ENCODE peak calls at places on chromosomes 2 and 18, in ten cellular contexts. Z is GM23338, D is AG10803, H is AG04450, N is adrenal gland, O is sigmoid colon, K is fibroblast of lung, C is fibroblast of the aortic adventitia, Y is spleen, J is A673. A is an unnamed sample.

GRCh38 chr18:57980573-57981348 is 63.3 kb upstream of the NEDD4L start:
- DNase-seq in Z (peak), D (no peak), H (no peak), N (no peak), O (no peak), K (no peak), C (no peak), Y (no peak), J (no peak), A (no peak)

GRCh38 chr2:64617631-64618151 is 36.0 kb downstream of the SERTAD2 start:
- DNase-seq in Z (no peak), D (no peak), H (no peak), N (peak), O (peak), K (no peak), C (no peak), Y (no peak), J (no peak), A (no peak)

GRCh38 chr18:31722369-31722957 is 38.1 kb upstream of the B4GALT6 start:
- DNase-seq in Z (peak), D (peak), H (peak), N (peak), O (peak), K (peak), C (peak), Y (peak), J (peak), A (peak)

GRCh38 chr2:189581354-189582139 is 961 bp upstream of the SLC40A1 start:
- DNase-seq in Z (peak), D (no peak), H (no peak), N (no peak), O (peak), K (no peak), C (no peak), Y (peak), J (no peak), A (no peak)

GRCh38 chr2:215423928-215424540 is 11.8 kb downstream of the FN1 start:
- DNase-seq in Z (no peak), D (peak), H (no peak), N (no peak), O (no peak), K (peak), C (peak), Y (no peak), J (no peak), A (peak)

GRCh38 chr2:44929680-44930273 is 11.7 kb upstream of the SIX3 start:
- DNase-seq in Z (peak), D (no peak), H (no peak), N (no peak), O (no peak), K (no peak), C (no peak), Y (no peak), J (no peak), A (no peak)

GRCh38 chr2:33062665-33063249 is 116.0 kb downstream of the LTBP1 start:
- DNase-seq in Z (no peak), D (no peak), H (no peak), N (no peak), O (no peak), K (peak), C (no peak), Y (no peak), J (no peak), A (peak)

GRCh38 chr2:170215019-170215418 is 37.1 kb downstream of the MYO3B start:
- DNase-seq in Z (peak), D (no peak), H (no peak), N (no peak), O (no peak), K (no peak), C (no peak), Y (no peak), J (no peak), A (no peak)

GRCh38 chr2:174340400-174341300 is 5.9 kb downstream of the SP9 start:
- DNase-seq in Z (peak), D (no peak), H (no peak), N (no peak), O (no peak), K (no peak), C (no peak), Y (peak), J (no peak), A (no peak)

GRCh38 chr2:101679037-101679726 is 18.3 kb upstream of the MAP4K4 start:
- DNase-seq in Z (no peak), D (peak), H (peak), N (no peak), O (no peak), K (peak), C (peak), Y (no peak), J (no peak), A (peak)

GRCh38 chr2:17646838-17647701 is 106.5 kb downstream of the SMC6 start:
- DNase-seq in Z (no peak), D (no peak), H (no peak), N (no peak), O (no peak), K (no peak), C (no peak), Y (no peak), J (no peak), A (peak)

GRCh38 chr2:8310557-8311455 is 371.1 kb upstream of the ID2 start:
- DNase-seq in Z (no peak), D (no peak), H (no peak), N (peak), O (no peak), K (no peak), C (no peak), Y (no peak), J (no peak), A (no peak)

GRCh38 chr2:100173907-100174525 is 31.6 kb upstream of the AFF3 start:
- DNase-seq in Z (no peak), D (peak), H (no peak), N (no peak), O (no peak), K (no peak), C (no peak), Y (no peak), J (no peak), A (peak)

GRCh38 chr2:72989770-72990556 is 72.6 kb downstream of the EMX1 start:
- DNase-seq in Z (no peak), D (no peak), H (no peak), N (no peak), O (peak), K (peak), C (peak), Y (peak), J (no peak), A (no peak)

GRCh38 chr18:71068338-71068737 is 779.5 kb downstream of the SOCS6 start:
- DNase-seq in Z (no peak), D (no peak), H (no peak), N (no peak), O (no peak), K (no peak), C (no peak), Y (no peak), J (no peak), A (no peak)

GRCh38 chr2:54106631-54107454 is 8.6 kb upstream of the ACYP2 start:
- DNase-seq in Z (peak), D (peak), H (no peak), N (peak), O (no peak), K (peak), C (peak), Y (no peak), J (peak), A (peak)

GRCh38 chr2:82781516-82781915 is 1677.6 kb downstream of the SUCLG1 start:
- DNase-seq in Z (no peak), D (no peak), H (no peak), N (no peak), O (no peak), K (peak), C (no peak), Y (no peak), J (no peak), A (peak)

GRCh38 chr2:128069769-128070168 is 21.2 kb upstream of the UGGT1 start:
- DNase-seq in Z (no peak), D (peak), H (no peak), N (peak), O (no peak), K (peak), C (peak), Y (no peak), J (no peak), A (no peak)

GRCh38 chr2:241595600-241596140 is 37.1 kb downstream of the BOK start:
- DNase-seq in Z (peak), D (no peak), H (no peak), N (no peak), O (no peak), K (no peak), C (no peak), Y (peak), J (no peak), A (no peak)

GRCh38 chr2:172079838-172080640 is 5.3 kb upstream of the DLX1 start:
- DNase-seq in Z (peak), D (no peak), H (no peak), N (no peak), O (no peak), K (no peak), C (no peak), Y (peak), J (peak), A (no peak)

GRCh38 chr2:107414376-107414775 is 412.3 kb upstream of the RGPD4 start:
- DNase-seq in Z (no peak), D (no peak), H (no peak), N (no peak), O (no peak), K (peak), C (no peak), Y (no peak), J (no peak), A (no peak)

GRCh38 chr2:15359716-15360531 is 201.2 kb downstream of the NBAS start:
- DNase-seq in Z (no peak), D (peak), H (peak), N (no peak), O (no peak), K (peak), C (peak), Y (no peak), J (no peak), A (peak)

GRCh38 chr18:908631-909621 is 4.3 kb downstream of the ADCYAP1 start:
- DNase-seq in Z (peak), D (no peak), H (no peak), N (no peak), O (no peak), K (no peak), C (peak), Y (no peak), J (no peak), A (no peak)

GRCh38 chr2:126653102-126653501 is 2.9 kb upstream of the GYPC start:
- DNase-seq in Z (no peak), D (no peak), H (no peak), N (no peak), O (no peak), K (no peak), C (no peak), Y (no peak), J (no peak), A (no peak)

GRCh38 chr18:12837747-12838146 is 46.3 kb downstream of the PTPN2 start:
- DNase-seq in Z (no peak), D (peak), H (no peak), N (no peak), O (no peak), K (peak), C (peak), Y (no peak), J (no peak), A (peak)

GRCh38 chr18:9475643-9476580 is 599 bp downstream of the RALBP1 start:
- DNase-seq in Z (peak), D (peak), H (no peak), N (no peak), O (no peak), K (peak), C (peak), Y (no peak), J (peak), A (peak)

GRCh38 chr18:8994603-8995002 is 107.9 kb upstream of the NDUFV2 start:
- DNase-seq in Z (no peak), D (no peak), H (no peak), N (no peak), O (no peak), K (peak), C (no peak), Y (no peak), J (no peak), A (no peak)

GRCh38 chr2:119195887-119196286 is 27.7 kb upstream of the STEAP3 start:
- DNase-seq in Z (peak), D (no peak), H (no peak), N (no peak), O (no peak), K (no peak), C (no peak), Y (peak), J (no peak), A (no peak)

GRCh38 chr2:3628241-3628679 is 29.7 kb upstream of the ALLC start:
- DNase-seq in Z (no peak), D (no peak), H (no peak), N (no peak), O (peak), K (no peak), C (no peak), Y (peak), J (no peak), A (no peak)

GRCh38 chr2:47437287-47437686 is 34.3 kb downstream of the MSH2 start:
- DNase-seq in Z (peak), D (peak), H (no peak), N (no peak), O (no peak), K (peak), C (peak), Y (no peak), J (peak), A (peak)

GRCh38 chr2:78992807-78993517 is 32.5 kb upstream of the REG3G start:
- DNase-seq in Z (peak), D (no peak), H (no peak), N (no peak), O (no peak), K (no peak), C (no peak), Y (no peak), J (no peak), A (no peak)

GRCh38 chr2:128607440-128607839 is 288.8 kb upstream of the HS6ST1 start:
- DNase-seq in Z (no peak), D (no peak), H (no peak), N (no peak), O (peak), K (no peak), C (peak), Y (peak), J (no peak), A (no peak)

GRCh38 chr18:67875936-67876335 is 359.4 kb upstream of the DSEL start:
- DNase-seq in Z (no peak), D (no peak), H (no peak), N (no peak), O (no peak), K (peak), C (no peak), Y (no peak), J (peak), A (peak)

GRCh38 chr2:111119004-111119846 is 1.5 kb upstream of the BCL2L11 start:
- DNase-seq in Z (peak), D (no peak), H (no peak), N (no peak), O (peak), K (no peak), C (no peak), Y (peak), J (no peak), A (peak)

GRCh38 chr2:240455719-240456606 is 20.5 kb downstream of the GPC1 start:
- DNase-seq in Z (peak), D (no peak), H (no peak), N (peak), O (no peak), K (no peak), C (no peak), Y (no peak), J (no peak), A (no peak)

GRCh38 chr18:79657342-79657996 is 22.1 kb upstream of the CTDP1 start:
- DNase-seq in Z (peak), D (no peak), H (no peak), N (no peak), O (no peak), K (no peak), C (no peak), Y (no peak), J (no peak), A (no peak)

GRCh38 chr18:49758263-49758610 is 55.1 kb downstream of the ACAA2 start:
- DNase-seq in Z (no peak), D (no peak), H (no peak), N (no peak), O (no peak), K (no peak), C (no peak), Y (no peak), J (no peak), A (no peak)

DNA sequence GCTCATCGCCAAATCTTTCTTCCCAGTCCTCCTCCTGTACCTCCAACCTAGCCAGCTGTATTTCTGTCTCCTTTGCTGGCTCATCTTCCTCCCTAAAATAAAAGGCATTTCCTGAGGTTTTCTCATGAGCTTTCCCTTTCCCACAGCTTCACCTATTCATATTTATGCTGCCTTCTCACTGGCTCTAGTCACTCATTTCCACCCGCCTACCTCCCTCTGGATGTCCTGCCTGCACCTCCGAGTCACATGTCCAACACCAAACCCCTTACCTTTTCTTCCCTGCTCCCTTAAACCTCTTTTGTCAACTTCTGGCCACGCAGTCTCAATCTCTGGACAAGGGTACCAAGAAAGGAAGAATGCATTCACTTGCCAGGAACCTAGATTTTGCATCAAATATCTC is 2.8 kb downstream of the EIF2AK3 start:
- DNase-seq in Z (no peak), D (no peak), H (no peak), N (no peak), O (no peak), K (no peak), C (no peak), Y (no peak), J (no peak), A (no peak)
- H3K4me3 ChIP-seq in Z (peak), D (no peak), H (peak), N (no peak), O (no peak), K (no peak), C (peak), Y (no peak), J (no peak), A (peak)

GRCh38 chr2:234691226-234691600 is 194.3 kb upstream of the ARL4C start:
- DNase-seq in Z (no peak), D (no peak), H (no peak), N (no peak), O (no peak), K (no peak), C (no peak), Y (no peak), J (peak), A (no peak)
- H3K4me3 ChIP-seq in Z (no peak), D (no peak), H (no peak), N (no peak), O (no peak), K (no peak), C (no peak), Y (no peak), J (no peak), A (no peak)

GRCh38 chr18:61602836-61603235 is 269.6 kb downstream of the CDH20 start:
- DNase-seq in Z (no peak), D (peak), H (no peak), N (no peak), O (no peak), K (peak), C (no peak), Y (no peak), J (no peak), A (no peak)

GRCh38 chr18:61606759-61607158 is 273.5 kb downstream of the CDH20 start:
- DNase-seq in Z (peak), D (peak), H (peak), N (peak), O (peak), K (peak), C (peak), Y (no peak), J (peak), A (peak)

GRCh38 chr18:61606068-61606660 is 272.9 kb downstream of the CDH20 start:
- DNase-seq in Z (peak), D (peak), H (no peak), N (peak), O (no peak), K (peak), C (peak), Y (no peak), J (peak), A (peak)

GRCh38 chr18:61608306-61608705 is 275.1 kb downstream of the CDH20 start:
- DNase-seq in Z (no peak), D (no peak), H (no peak), N (no peak), O (no peak), K (peak), C (no peak), Y (no peak), J (no peak), A (no peak)

DNA sequence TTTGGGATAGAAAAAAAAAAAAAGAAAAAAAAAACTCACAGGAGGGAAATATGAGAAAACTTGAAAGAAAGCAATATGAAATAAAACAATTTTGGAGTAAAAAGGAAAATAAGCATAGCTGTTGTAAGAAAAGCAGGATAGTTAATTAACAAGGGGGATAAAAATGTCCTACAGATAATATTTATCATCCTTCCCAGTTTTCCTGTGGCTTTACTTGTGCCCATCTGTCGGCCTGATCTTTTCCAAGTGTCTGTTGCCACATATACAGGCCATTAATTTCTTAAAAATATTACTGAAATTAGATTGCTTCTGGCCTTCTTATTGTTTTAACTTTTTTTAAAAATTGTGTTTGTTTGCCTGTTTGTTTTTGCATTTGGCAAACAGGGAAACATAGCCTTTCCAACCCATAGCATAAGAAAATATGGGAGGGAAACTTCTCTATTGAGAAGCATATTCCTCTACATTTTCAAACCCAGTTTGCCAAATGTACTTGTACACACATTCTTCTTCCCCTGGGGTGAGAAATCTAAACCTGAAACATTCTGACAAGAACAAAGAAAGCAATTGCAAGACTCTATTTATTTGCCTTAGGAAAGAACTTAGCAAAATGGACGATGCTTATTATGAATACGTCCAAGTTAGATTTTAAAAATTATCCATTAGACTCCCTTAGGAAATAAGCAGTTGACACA is 272.3 kb downstream of the CDH20 start:
- DNase-seq in Z (no peak), D (no peak), H (no peak), N (no peak), O (no peak), K (no peak), C (peak), Y (no peak), J (no peak), A (no peak)
- H3K4me3 ChIP-seq in Z (peak), D (peak), H (peak), N (no peak), O (no peak), K (peak), C (peak), Y (no peak), J (peak), A (peak)

GRCh38 chr18:35969676-35970075 is 2.8 kb upstream of the RMP24 start:
- DNase-seq in Z (no peak), D (no peak), H (no peak), N (no peak), O (no peak), K (peak), C (no peak), Y (no peak), J (no peak), A (no peak)
- H3K4me3 ChIP-seq in Z (no peak), D (no peak), H (no peak), N (no peak), O (no peak), K (no peak), C (no peak), Y (no peak), J (no peak), A (no peak)

DNA sequence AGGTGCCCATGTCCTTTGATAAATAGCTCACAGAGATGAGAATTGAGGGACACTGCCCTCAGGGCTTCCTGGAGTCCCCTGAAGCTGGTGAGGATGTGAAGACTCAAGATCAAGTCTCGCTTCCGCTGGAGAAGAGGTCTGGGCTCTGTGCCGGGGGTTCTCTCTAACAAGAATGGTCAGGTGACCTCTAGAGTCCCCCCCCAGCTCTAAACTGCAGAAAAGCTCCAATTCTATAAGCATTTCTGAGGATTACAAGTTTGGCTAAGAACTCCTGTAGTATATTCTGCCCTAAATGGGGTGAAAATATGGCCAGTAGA is 32.4 kb downstream of the LPIN2 start:
- DNase-seq in Z (no peak), D (no peak), H (no peak), N (no peak), O (no peak), K (no peak), C (no peak), Y (no peak), J (no peak), A (no peak)
- H3K4me3 ChIP-seq in Z (no peak), D (no peak), H (no peak), N (no peak), O (no peak), K (no peak), C (no peak), Y (no peak), J (no peak), A (no peak)